ENCODE peak calls at places on chromosomes 1 and 21, in seven cellular contexts. U is endodermal cell, G is left lung, R is DND-41, K is PC-3, B is mucosa of descending colon, J is SK-N-SH. C is an unnamed sample. For H3K4me1, the result is how much of the 10 kb centered on the place peaks cover.

GRCh38 chr1:80436851-80437250 is 1363.9 kb upstream of the ADGRL2 start:
- DNase-seq in U (no peak), G (no peak), R (no peak), K (no peak), B (no peak), J (no peak), C (no peak)

GRCh38 chr21:44403106-44404020 is 49.9 kb downstream of the TRPM2 start:
- DNase-seq in U (no peak), G (no peak), R (no peak), K (no peak), B (no peak), J (peak), C (no peak)

GRCh38 chr1:162319510-162320160 is 57.0 kb downstream of the SPATA46 start:
- DNase-seq in U (no peak), G (no peak), R (no peak), K (peak), B (no peak), J (no peak), C (no peak)

GRCh38 chr1:246947255-246947654 is 15.5 kb upstream of the AHCTF1 start:
- DNase-seq in U (no peak), G (peak), R (no peak), K (peak), B (no peak), J (no peak), C (peak)

GRCh38 chr1:61687901-61688300 is 37.0 kb downstream of the TM2D1 start:
- DNase-seq in U (no peak), G (no peak), R (no peak), K (peak), B (no peak), J (no peak), C (no peak)

GRCh38 chr1:2466834-2467554 is 9.1 kb upstream of the PLCH2 start:
- DNase-seq in U (peak), G (no peak), R (peak), K (no peak), B (no peak), J (peak), C (no peak)

GRCh38 chr1:62906428-62906886 is 122.5 kb downstream of the ATG4C start:
- DNase-seq in U (peak), G (no peak), R (no peak), K (peak), B (no peak), J (peak), C (no peak)

GRCh38 chr1:109876617-109877319 is 33.9 kb upstream of the CSF1 start:
- DNase-seq in U (peak), G (no peak), R (no peak), K (no peak), B (no peak), J (no peak), C (no peak)

GRCh38 chr1:42423621-42424200 is 32.1 kb downstream of the ZMYND12 start:
- DNase-seq in U (no peak), G (no peak), R (no peak), K (no peak), B (no peak), J (no peak), C (no peak)

GRCh38 chr1:10625554-10625953 is 150.8 kb downstream of the PEX14 start:
- DNase-seq in U (no peak), G (peak), R (no peak), K (no peak), B (no peak), J (peak), C (no peak)

GRCh38 chr1:90717665-90718410 is 736 bp upstream of the BARHL2 start:
- DNase-seq in U (peak), G (no peak), R (no peak), K (no peak), B (no peak), J (peak), C (no peak)

GRCh38 chr21:33640697-33641338 is 723 bp downstream of the CRYZL1 start:
- DNase-seq in U (peak), G (no peak), R (peak), K (peak), B (no peak), J (peak), C (no peak)

GRCh38 chr1:25690396-25690956 is 73.9 kb downstream of the MAN1C1 start:
- DNase-seq in U (no peak), G (no peak), R (no peak), K (no peak), B (no peak), J (no peak), C (no peak)

GRCh38 chr1:229694053-229694693 is 68.1 kb downstream of the URB2 start:
- DNase-seq in U (peak), G (peak), R (peak), K (no peak), B (peak), J (peak), C (peak)

GRCh38 chr1:79010589-79010988 is 4.1 kb upstream of the ADGRL4 start:
- DNase-seq in U (no peak), G (no peak), R (no peak), K (no peak), B (no peak), J (no peak), C (no peak)

GRCh38 chr1:159089184-159089791 is 12.7 kb upstream of the AIM2 start:
- DNase-seq in U (no peak), G (no peak), R (peak), K (peak), B (no peak), J (no peak), C (no peak)
- TF ChIP-seq CTCF in U (peak), G (peak), R (peak), K (peak), B (peak), J (peak), C (peak)

GRCh38 chr21:15054606-15055239 is 10.1 kb downstream of the NRIP1 start:
- DNase-seq in U (no peak), G (no peak), R (no peak), K (peak), B (no peak), J (no peak), C (no peak)
- H3K4me1 ChIP-seq in U (under half), G (half or more), R (half or more), K (half or more), B (half or more), J (under half), C (half or more)

GRCh38 chr1:38308780-38309179 is 262.2 kb upstream of the POU3F1 start:
- DNase-seq in U (no peak), G (no peak), R (no peak), K (peak), B (no peak), J (no peak), C (no peak)

GRCh38 chr1:38310079-38310478 is 263.5 kb upstream of the POU3F1 start:
- DNase-seq in U (no peak), G (no peak), R (no peak), K (no peak), B (no peak), J (no peak), C (no peak)

GRCh38 chr1:38312753-38313152 is 266.2 kb upstream of the POU3F1 start:
- DNase-seq in U (no peak), G (no peak), R (no peak), K (no peak), B (no peak), J (no peak), C (no peak)
- TF ChIP-seq CTCF in U (no peak), G (no peak), R (no peak), K (no peak), B (no peak), J (no peak), C (no peak)

DNA sequence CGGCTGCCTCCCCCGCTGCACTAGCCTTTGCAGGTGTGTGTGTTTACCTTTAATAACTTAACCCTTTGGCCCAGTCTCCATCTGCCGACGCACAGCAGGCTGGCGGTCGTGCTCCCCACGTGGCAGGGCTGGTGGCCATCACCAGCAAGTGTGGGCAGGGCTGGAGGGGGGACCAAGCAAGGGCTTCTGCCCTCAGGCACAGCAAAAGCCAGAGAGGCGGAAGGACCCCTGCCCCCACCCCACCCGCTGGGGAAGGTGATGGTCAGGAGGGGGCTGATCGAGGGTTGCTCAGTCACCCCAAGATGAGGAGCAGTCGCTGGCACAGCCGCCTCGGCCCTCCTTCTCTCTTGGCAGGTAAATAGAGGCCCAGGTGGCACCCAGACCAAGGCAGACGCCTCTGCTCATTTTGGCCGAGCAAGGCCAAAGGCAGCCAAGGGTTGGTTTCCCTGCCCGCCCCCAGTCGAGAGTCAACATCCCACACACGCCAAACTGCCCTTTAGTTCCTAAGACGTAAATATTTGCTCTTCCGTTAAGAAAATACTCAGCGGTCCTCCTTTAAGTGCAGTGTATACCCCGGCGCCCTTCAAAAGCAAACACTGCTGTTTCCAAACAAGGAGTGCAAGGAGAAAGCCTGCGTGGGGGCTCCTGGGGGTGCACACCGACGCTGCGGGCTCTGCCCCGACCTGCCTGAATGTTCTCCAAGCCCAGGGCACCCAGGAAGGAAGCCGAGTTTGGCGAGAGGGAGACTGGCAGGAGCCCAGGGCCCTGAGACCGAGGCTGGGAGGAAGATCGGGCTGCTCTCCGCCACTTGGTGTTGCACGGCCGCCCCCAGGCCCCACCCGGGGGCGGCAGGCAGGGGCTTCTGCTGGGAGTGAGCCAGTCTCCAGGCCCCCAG is 82.7 kb downstream of the SIK1 start:
- DNase-seq in U (no peak), G (peak), R (no peak), K (peak), B (no peak), J (no peak), C (peak)
- H3K4me1 ChIP-seq in U (under half), G (under half), R (under half), K (under half), B (under half), J (under half), C (under half)

DNA sequence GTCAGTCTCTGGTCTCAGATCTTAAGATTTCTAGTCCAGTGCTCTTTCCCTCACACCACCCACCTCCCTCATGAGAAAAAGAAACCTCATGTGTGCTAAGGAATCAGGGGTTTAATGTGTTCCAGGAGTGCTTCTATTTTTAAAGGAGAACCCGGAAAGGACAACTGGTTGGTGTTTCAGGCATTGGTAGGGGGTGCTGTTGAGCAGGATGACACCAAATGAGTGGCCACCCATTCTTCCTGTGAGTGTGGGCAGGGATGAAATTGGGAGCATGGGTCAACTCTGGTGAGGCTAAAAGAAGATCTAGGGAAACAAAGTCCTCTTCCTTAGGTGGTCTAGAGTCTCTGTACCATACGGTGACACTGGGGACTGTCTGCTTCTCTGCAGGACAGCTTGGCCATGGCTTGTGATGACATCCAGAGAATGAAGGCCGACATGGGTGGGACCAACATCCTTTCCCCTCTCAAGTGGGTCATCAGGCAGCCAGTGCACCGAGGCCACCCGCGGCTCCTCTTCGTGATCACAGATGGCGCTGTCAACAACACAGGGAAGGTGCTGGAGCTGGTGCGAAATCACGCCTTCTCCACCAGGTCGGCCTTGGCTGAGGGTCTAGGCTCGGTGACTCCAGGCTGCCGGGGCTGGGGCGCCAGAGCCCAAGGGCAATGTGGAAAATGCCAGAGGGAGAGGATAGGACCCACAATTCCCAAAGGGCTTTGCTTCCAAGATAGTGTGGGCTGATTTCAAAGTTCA is 39.3 kb downstream of the VWA5B1 start:
- DNase-seq in U (peak), G (no peak), R (no peak), K (no peak), B (no peak), J (no peak), C (no peak)
- TF ChIP-seq CTCF in U (peak), G (no peak), R (peak), K (peak), B (no peak), J (peak), C (no peak)

GRCh38 chr1:116951175-116951935 is 41.6 kb downstream of the PTGFRN start:
- DNase-seq in U (no peak), G (peak), R (no peak), K (peak), B (no peak), J (no peak), C (no peak)

GRCh38 chr1:116958110-116958509 is 43.5 kb upstream of the CD101 start:
- DNase-seq in U (no peak), G (no peak), R (no peak), K (no peak), B (no peak), J (no peak), C (no peak)

GRCh38 chr1:116957646-116958045 is 43.9 kb upstream of the CD101 start:
- DNase-seq in U (no peak), G (no peak), R (no peak), K (no peak), B (no peak), J (no peak), C (no peak)

GRCh38 chr1:116954450-116954849 is 44.7 kb downstream of the PTGFRN start:
- DNase-seq in U (no peak), G (no peak), R (no peak), K (no peak), B (no peak), J (no peak), C (no peak)

DNA sequence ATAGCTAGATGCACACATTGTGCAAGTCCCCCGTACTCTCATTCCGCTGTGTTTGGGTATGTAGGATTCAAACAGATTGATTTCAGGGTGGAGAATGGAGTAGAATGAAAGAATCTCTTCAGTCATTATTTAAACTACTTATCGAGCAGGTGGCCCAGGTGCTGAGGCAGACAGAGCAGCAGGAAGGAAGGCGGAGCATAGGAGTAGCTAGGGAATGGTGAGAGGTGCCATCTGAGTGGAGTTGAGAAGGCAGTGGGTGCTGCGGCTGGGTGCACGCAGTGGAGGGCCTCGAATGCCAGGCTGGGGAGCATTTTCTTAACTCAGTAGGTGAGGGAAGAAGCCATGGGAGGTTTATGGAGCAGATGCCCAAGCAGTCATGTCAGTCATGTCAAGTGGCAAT is 45.2 kb upstream of the CD101 start:
- DNase-seq in U (no peak), G (peak), R (no peak), K (no peak), B (no peak), J (no peak), C (no peak)
- H3K4me1 ChIP-seq in U (under half), G (under half), R (under half), K (under half), B (under half), J (under half), C (under half)

GRCh38 chr1:184467295-184467694 is 80.5 kb downstream of the C1orf21 start:
- DNase-seq in U (no peak), G (no peak), R (no peak), K (no peak), B (no peak), J (no peak), C (no peak)

GRCh38 chr1:184463680-184464079 is 76.9 kb downstream of the C1orf21 start:
- DNase-seq in U (no peak), G (no peak), R (no peak), K (no peak), B (no peak), J (no peak), C (no peak)

GRCh38 chr1:184464757-184465156 is 77.9 kb downstream of the C1orf21 start:
- DNase-seq in U (no peak), G (no peak), R (no peak), K (no peak), B (no peak), J (no peak), C (no peak)

GRCh38 chr1:184462990-184463389 is 76.2 kb downstream of the C1orf21 start:
- DNase-seq in U (no peak), G (no peak), R (no peak), K (no peak), B (no peak), J (no peak), C (no peak)

DNA sequence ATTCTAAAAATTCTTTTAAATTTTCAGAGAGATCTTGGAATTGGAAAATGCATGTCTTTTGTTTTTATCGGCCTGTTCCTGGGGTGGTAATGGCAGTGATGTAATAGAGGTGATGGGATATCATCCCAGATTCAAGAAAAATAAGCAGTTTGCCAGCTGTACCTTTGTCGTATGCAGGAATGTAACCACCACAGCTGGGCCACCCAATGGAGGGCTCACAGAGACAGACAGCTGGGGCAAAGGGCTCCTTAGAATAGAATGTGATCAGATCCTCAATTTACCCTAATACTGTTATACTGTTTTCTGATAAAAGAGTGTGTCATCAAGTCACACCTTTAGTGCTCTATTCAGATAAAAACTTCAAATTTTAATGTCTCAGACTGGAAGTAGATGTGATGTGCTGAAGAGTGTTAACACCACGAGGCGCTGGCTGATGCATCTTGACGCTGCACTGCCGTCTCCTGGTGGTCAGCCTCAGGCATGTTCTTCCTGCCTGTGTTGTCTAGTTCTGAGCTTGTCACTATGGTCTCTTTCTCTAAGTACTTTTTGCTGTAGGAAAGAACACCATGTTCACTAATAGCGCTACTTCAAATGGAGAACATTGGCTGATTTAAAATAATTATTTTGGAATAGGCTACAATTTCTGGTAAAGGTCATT is 78.8 kb downstream of the C1orf21 start:
- DNase-seq in U (no peak), G (no peak), R (no peak), K (no peak), B (no peak), J (no peak), C (no peak)
- TF ChIP-seq CTCF in U (peak), G (no peak), R (no peak), K (no peak), B (no peak), J (no peak), C (no peak)